ENCODE peak calls at places on chromosome 1, in four cellular contexts. V is endodermal cell, A is AG04450, R is body of pancreas. E is an unnamed sample. For H3K27me3, the result is how much of the 10 kb centered on the place peaks cover.

GRCh38 chr1:32969556-32969955 is 4.9 kb upstream of the RNF19B start:
- DNase-seq in V (peak), A (no peak), R (no peak), E (no peak)

GRCh38 chr1:40638097-40639036 is 27.1 kb downstream of the RIMS3 start:
- DNase-seq in V (peak), A (no peak), R (no peak), E (no peak)

GRCh38 chr1:77876884-77877283 is 11.5 kb upstream of the NEXN start:
- DNase-seq in V (no peak), A (no peak), R (no peak), E (no peak)

GRCh38 chr1:10637833-10638558 is 158.4 kb downstream of the CASZ1 start:
- DNase-seq in V (peak), A (no peak), R (no peak), E (no peak)

GRCh38 chr1:18480315-18481189 is at the start of gene KLHDC7A:
- DNase-seq in V (peak), A (no peak), R (peak), E (peak)

GRCh38 chr1:64898107-64898861 is 68.1 kb downstream of the JAK1 start:
- DNase-seq in V (peak), A (peak), R (peak), E (peak)

GRCh38 chr1:49765034-49765433 is 258.7 kb downstream of the AGBL4 start:
- DNase-seq in V (no peak), A (no peak), R (peak), E (no peak)

GRCh38 chr1:66360285-66360724 is 173.6 kb upstream of the SGIP1 start:
- DNase-seq in V (no peak), A (no peak), R (no peak), E (no peak)

GRCh38 chr1:91736146-91736998 is 149.6 kb downstream of the TGFBR3 start:
- DNase-seq in V (no peak), A (no peak), R (no peak), E (no peak)

GRCh38 chr1:11982010-11982392 is 1.8 kb downstream of the MFN2 start:
- DNase-seq in V (no peak), A (no peak), R (no peak), E (no peak)

GRCh38 chr1:212479188-212479587 is 46.5 kb downstream of the NENF start:
- DNase-seq in V (no peak), A (no peak), R (no peak), E (no peak)

GRCh38 chr1:94734963-94735899 is 84.9 kb upstream of the SLC44A3 start:
- DNase-seq in V (peak), A (peak), R (peak), E (peak)

GRCh38 chr1:179877586-179878265 is at the start of gene TOR1AIP2:
- DNase-seq in V (peak), A (no peak), R (peak), E (peak)

GRCh38 chr1:166730299-166730888 is 108.9 kb upstream of the POGK start:
- DNase-seq in V (peak), A (no peak), R (no peak), E (no peak)

GRCh38 chr1:80054129-80054528 is 1047.6 kb upstream of the ADGRL4 start:
- DNase-seq in V (no peak), A (peak), R (peak), E (peak)

GRCh38 chr1:38527373-38527966 is 332.1 kb downstream of the RRAGC start:
- DNase-seq in V (no peak), A (no peak), R (peak), E (peak)

GRCh38 chr1:21937372-21938121 is 437 bp upstream of the HSPG2 start:
- DNase-seq in V (peak), A (peak), R (peak), E (peak)
- H3K4me3 ChIP-seq in V (peak), A (peak), R (no peak), E (peak)

GRCh38 chr1:2375246-2375922 is 16.0 kb downstream of the MORN1 start:
- DNase-seq in V (no peak), A (no peak), R (no peak), E (no peak)

GRCh38 chr1:2372551-2373490 is 18.5 kb downstream of the MORN1 start:
- DNase-seq in V (peak), A (no peak), R (no peak), E (no peak)

GRCh38 chr1:2375923-2376260 is 15.5 kb downstream of the MORN1 start:
- DNase-seq in V (no peak), A (no peak), R (no peak), E (no peak)

GRCh38 chr1:2373551-2374259 is 17.6 kb downstream of the MORN1 start:
- DNase-seq in V (peak), A (no peak), R (no peak), E (no peak)

DNA sequence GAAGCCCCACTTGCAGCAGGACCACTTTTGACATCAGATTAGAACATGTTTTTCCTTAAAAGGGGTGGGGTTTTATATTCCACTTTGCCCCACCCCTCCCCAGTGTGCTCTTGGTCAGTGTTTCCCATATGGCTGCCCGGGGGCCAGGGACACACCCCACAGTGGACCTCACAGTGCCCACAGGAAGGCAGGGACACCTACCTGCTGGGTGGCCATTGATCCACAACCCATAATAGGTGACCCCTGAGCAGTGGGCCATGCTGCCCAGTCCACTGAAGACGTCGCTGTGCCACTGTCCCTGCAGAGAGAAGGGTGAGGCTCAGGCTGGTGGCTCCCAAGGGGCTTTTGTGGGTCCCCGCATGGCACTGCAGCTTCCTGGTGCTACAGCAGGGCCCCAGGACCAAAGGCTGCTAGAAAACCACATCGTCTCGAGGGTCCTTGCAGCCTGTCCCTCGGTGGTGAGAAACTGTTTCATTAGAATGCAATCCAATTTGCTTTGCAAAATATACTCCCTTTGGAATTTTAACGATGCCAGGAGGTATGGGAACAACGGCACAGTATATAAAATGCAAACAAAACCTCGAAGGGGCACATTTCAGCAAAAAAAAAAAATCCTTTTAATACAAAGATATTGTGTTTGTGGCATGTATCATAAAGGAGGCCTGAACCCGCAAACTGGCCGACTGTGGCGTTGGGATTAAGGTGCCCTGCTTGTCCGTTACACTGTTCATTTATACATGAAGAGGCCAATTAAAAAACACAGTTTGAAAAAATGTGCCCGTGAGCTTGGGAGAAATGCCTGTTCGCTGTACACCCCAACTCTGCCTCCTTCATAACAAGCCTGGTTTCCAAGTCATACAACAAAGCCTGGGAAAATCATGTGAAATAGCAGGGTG is 16.8 kb downstream of the MORN1 start:
- DNase-seq in V (no peak), A (no peak), R (no peak), E (no peak)
- H3K27me3 ChIP-seq in V (under half), A (under half), R (under half), E (under half)

GRCh38 chr1:206634365-206635079 is 814 bp upstream of the DYRK3 start:
- DNase-seq in V (peak), A (peak), R (peak), E (peak)
- H3K4me3 ChIP-seq in V (peak), A (no peak), R (no peak), E (no peak)

GRCh38 chr1:24216730-24217129 is 29.6 kb upstream of the IFNLR1 start:
- DNase-seq in V (no peak), A (no peak), R (peak), E (no peak)
- H3K27me3 ChIP-seq in V (under half), A (half or more), R (under half), E (under half)

GRCh38 chr1:183023601-183024351 is 556 bp downstream of the LAMC1 start:
- DNase-seq in V (peak), A (no peak), R (peak), E (peak)

GRCh38 chr1:183027031-183027430 is 3.8 kb downstream of the LAMC1 start:
- DNase-seq in V (no peak), A (no peak), R (no peak), E (no peak)

GRCh38 chr1:183027791-183028190 is 4.6 kb downstream of the LAMC1 start:
- DNase-seq in V (no peak), A (no peak), R (no peak), E (no peak)

GRCh38 chr1:183024352-183025337 is 1.4 kb downstream of the LAMC1 start:
- DNase-seq in V (no peak), A (no peak), R (no peak), E (no peak)

GRCh38 chr1:183025782-183026774 is 2.9 kb downstream of the LAMC1 start:
- DNase-seq in V (no peak), A (no peak), R (no peak), E (no peak)
- H3K4me3 ChIP-seq in V (peak), A (peak), R (no peak), E (no peak)

GRCh38 chr1:3943806-3944620 is 43.9 kb upstream of the C1orf174 start:
- DNase-seq in V (no peak), A (no peak), R (no peak), E (no peak)

GRCh38 chr1:3944621-3944914 is 44.5 kb upstream of the C1orf174 start:
- DNase-seq in V (no peak), A (no peak), R (no peak), E (no peak)

GRCh38 chr1:3945222-3945621 is 45.1 kb upstream of the C1orf174 start:
- DNase-seq in V (no peak), A (no peak), R (no peak), E (no peak)

GRCh38 chr1:3942416-3943122 is 42.5 kb upstream of the C1orf174 start:
- DNase-seq in V (no peak), A (no peak), R (peak), E (no peak)

GRCh38 chr1:3943123-3943431 is 43.0 kb upstream of the C1orf174 start:
- DNase-seq in V (no peak), A (no peak), R (no peak), E (no peak)
- H3K27me3 ChIP-seq in V (under half), A (under half), R (under half), E (under half)

GRCh38 chr1:27571439-27572018 is 32.4 kb downstream of the AHDC1 start:
- DNase-seq in V (peak), A (no peak), R (peak), E (no peak)
- H3K4me3 ChIP-seq in V (peak), A (no peak), R (no peak), E (no peak)

DNA sequence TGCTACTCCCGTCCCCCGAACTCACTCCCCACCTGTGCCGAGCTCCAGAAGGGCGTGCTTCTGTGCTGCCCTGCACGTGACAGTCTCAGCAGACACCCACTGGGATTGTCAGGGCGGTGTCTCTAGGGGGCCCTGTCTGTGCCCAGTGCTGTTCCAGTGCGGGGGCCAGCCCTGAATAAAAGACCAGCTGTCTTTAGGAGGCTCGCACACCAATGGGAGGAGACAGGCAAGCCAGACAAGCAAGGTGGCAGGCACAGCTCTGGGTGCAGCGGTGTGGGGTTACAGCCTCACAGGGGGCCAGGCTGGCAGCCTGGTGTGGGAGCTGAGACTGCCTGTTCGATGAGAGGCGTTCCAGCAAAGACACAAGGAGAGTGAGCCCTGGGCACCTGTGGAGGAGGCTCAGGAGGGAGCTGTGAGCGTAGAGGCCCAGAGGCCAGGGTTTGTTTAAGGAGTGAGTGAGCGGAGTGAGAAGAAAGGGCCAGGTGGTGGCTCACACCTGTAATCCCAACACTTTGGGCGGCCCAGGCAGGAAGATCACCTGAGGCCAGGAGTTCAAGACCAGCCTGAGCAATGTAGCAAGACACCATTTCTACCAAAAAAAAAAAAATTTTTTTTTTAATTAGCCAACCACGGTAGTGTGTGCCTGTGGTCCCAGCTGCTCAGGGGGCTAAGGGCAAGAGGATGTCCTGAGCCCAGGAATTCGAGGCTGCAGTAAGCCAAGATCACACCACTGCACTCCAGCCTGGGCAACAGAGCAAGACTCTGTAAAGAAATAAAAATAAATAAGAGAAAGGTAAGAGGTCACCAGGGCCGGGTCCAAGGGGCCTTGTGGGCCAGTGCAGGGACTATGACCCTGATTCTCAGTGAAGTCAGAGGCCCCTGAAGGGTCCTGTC is 48.2 kb upstream of the ARHGEF16 start:
- DNase-seq in V (no peak), A (no peak), R (no peak), E (no peak)
- H3K27me3 ChIP-seq in V (under half), A (under half), R (under half), E (under half)

E was measured in lung.